ENCODE peak calls at places on chromosomes 16 and 17, in five cellular contexts. H is naive thymus-derived CD4-positive, alpha-beta T cell; N is heart left ventricle; P is psoas muscle; L is Caco-2. S is an unnamed sample. For H3K36me3, the result is how much of the 10 kb centered on the place peaks cover.

GRCh38 chr16:83328936-83329335 is 478.8 kb upstream of the HSBP1 start:
- DNase-seq in L (no peak), P (no peak), N (no peak), H (no peak), S (no peak)

GRCh38 chr17:48002208-48002919 is 31.5 kb downstream of the CDK5RAP3 start:
- DNase-seq in P (no peak), N (no peak), L (no peak), H (no peak), S (no peak)

GRCh38 chr16:84329849-84330684 is 35.4 kb downstream of the WFDC1 start:
- DNase-seq in N (no peak), H (no peak), P (peak), L (no peak), S (peak)

GRCh38 chr17:30524847-30525246 is 47.6 kb downstream of the GOSR1 start:
- DNase-seq in H (no peak), N (no peak), L (no peak), P (no peak), S (no peak)

GRCh38 chr17:62105861-62106260 is 40.8 kb upstream of the MED13 start:
- DNase-seq in H (no peak), N (no peak), L (no peak), P (no peak), S (no peak)

GRCh38 chr16:2963074-2963610 is 933 bp upstream of the KREMEN2 start:
- DNase-seq in P (no peak), L (no peak), N (no peak), H (no peak), S (no peak)

GRCh38 chr17:68033636-68034451 is 1.7 kb upstream of the KPNA2 start:
- DNase-seq in L (peak), H (no peak), P (no peak), N (no peak), S (no peak)

GRCh38 chr16:86285938-86286921 is 224.1 kb upstream of the FOXF1 start:
- DNase-seq in P (no peak), L (no peak), H (no peak), N (no peak), S (no peak)

GRCh38 chr17:13725286-13725990 is 123.7 kb upstream of the HS3ST3A1 start:
- DNase-seq in P (no peak), H (no peak), L (no peak), N (no peak), S (no peak)

GRCh38 chr17:82281502-82282238 is 8.2 kb upstream of the CSNK1D start:
- DNase-seq in L (no peak), P (peak), H (no peak), N (no peak), S (peak)

GRCh38 chr16:87602821-87603683 is 744 bp downstream of the JPH3 start:
- DNase-seq in N (no peak), L (peak), H (no peak), P (no peak), S (no peak)

GRCh38 chr16:76459111-76459510 is 181.9 kb downstream of the CNTNAP4 start:
- DNase-seq in N (no peak), P (no peak), L (no peak), H (no peak), S (no peak)

GRCh38 chr17:62621223-62621622 is 6.2 kb upstream of the MRC2 start:
- DNase-seq in L (no peak), P (no peak), N (no peak), H (no peak), S (no peak)

GRCh38 chr16:85387171-85387507 is 226.0 kb upstream of the GSE1 start:
- DNase-seq in H (no peak), L (no peak), P (peak), N (peak), S (peak)

GRCh38 chr17:79720705-79721295 is 9.9 kb upstream of the ENPP7 start:
- DNase-seq in P (no peak), H (no peak), L (no peak), N (no peak), S (no peak)

GRCh38 chr17:58060596-58061191 is 22.5 kb upstream of the DYNLL2 start:
- DNase-seq in P (no peak), H (no peak), L (no peak), N (peak), S (no peak)

GRCh38 chr17:16459850-16460550 is 32.0 kb downstream of the LRRC75A start:
- DNase-seq in N (no peak), P (no peak), L (no peak), H (no peak), S (no peak)

GRCh38 chr17:39757931-39758873 is 20.5 kb downstream of the GRB7 start:
- DNase-seq in H (no peak), P (no peak), N (no peak), L (no peak), S (no peak)

GRCh38 chr16:86836503-86837125 is 258.3 kb downstream of the FOXL1 start:
- DNase-seq in P (no peak), L (no peak), H (no peak), N (peak), S (no peak)

GRCh38 chr16:23877107-23878070 is 41.6 kb downstream of the PRKCB start:
- DNase-seq in L (no peak), N (no peak), H (peak), P (no peak), S (no peak)

GRCh38 chr17:80491478-80492342 is 15.3 kb upstream of the NPTX1 start:
- DNase-seq in L (peak), N (no peak), H (no peak), P (peak), S (no peak)

GRCh38 chr17:40555296-40556190 is 9.7 kb downstream of the CCR7 start:
- DNase-seq in H (no peak), L (no peak), N (no peak), P (peak), S (peak)

GRCh38 chr17:70796757-70797156 is 627.4 kb downstream of the KCNJ2 start:
- DNase-seq in N (no peak), L (no peak), P (no peak), H (no peak), S (no peak)

GRCh38 chr16:82943371-82943770 is 316.6 kb downstream of the CDH13 start:
- DNase-seq in L (no peak), N (no peak), H (no peak), P (no peak), S (no peak)

GRCh38 chr17:67216544-67217320 is 28.3 kb downstream of the HELZ start:
- DNase-seq in N (no peak), H (no peak), L (no peak), P (no peak), S (no peak)

GRCh38 chr17:27538156-27538955 is 82.1 kb downstream of the KSR1 start:
- DNase-seq in H (no peak), N (no peak), P (no peak), L (no peak), S (peak)

GRCh38 chr16:21950782-21951521 is 2.2 kb upstream of the UQCRC2 start:
- DNase-seq in L (peak), P (no peak), H (peak), N (no peak), S (no peak)

GRCh38 chr16:53502331-53503269 is at the start of gene AKTIP:
- DNase-seq in L (peak), H (peak), N (peak), P (peak), S (peak)

GRCh38 chr16:50602531-50603205 is 54.5 kb downstream of the NKD1 start:
- DNase-seq in P (no peak), L (no peak), N (no peak), H (peak), S (no peak)

GRCh38 chr16:88790312-88791150 is 5.5 kb upstream of the PIEZO1 start:
- DNase-seq in L (peak), N (no peak), P (peak), H (peak), S (peak)

GRCh38 chr17:78597923-78598545 is 20.8 kb upstream of the DNAH17 start:
- DNase-seq in P (no peak), N (peak), H (no peak), L (no peak), S (no peak)

GRCh38 chr17:41559548-41559947 is 12.3 kb downstream of the KRT9 start:
- DNase-seq in P (no peak), N (no peak), L (no peak), H (no peak), S (no peak)

GRCh38 chr17:78378225-78379133 is at the start of gene PGS1:
- DNase-seq in L (peak), H (peak), N (peak), P (peak), S (peak)

GRCh38 chr17:27601069-27601974 is 29.7 kb upstream of the LGALS9 start:
- DNase-seq in H (peak), L (peak), N (peak), P (peak), S (no peak)

GRCh38 chr17:39178516-39178915 is 12.6 kb upstream of the ARL5C start:
- DNase-seq in N (no peak), H (no peak), P (no peak), L (no peak), S (no peak)

GRCh38 chr16:53509906-53510703 is 7.1 kb upstream of the AKTIP start:
- DNase-seq in H (peak), L (peak), N (peak), P (peak), S (peak)

GRCh38 chr17:82107341-82107860 is 9.4 kb upstream of the FASN start:
- DNase-seq in P (peak), H (no peak), L (peak), N (no peak), S (no peak)

GRCh38 chr17:27793168-27793905 is 7.0 kb downstream of the NOS2 start:
- DNase-seq in P (no peak), H (no peak), L (peak), N (peak), S (no peak)

GRCh38 chr17:7313028-7313889 is 1.9 kb downstream of the GPS2 start:
- DNase-seq in L (no peak), N (no peak), P (no peak), H (no peak), S (no peak)
- H3K36me3 ChIP-seq in L (under half), N (half or more), P (under half), H (under half), S (half or more)

DNA sequence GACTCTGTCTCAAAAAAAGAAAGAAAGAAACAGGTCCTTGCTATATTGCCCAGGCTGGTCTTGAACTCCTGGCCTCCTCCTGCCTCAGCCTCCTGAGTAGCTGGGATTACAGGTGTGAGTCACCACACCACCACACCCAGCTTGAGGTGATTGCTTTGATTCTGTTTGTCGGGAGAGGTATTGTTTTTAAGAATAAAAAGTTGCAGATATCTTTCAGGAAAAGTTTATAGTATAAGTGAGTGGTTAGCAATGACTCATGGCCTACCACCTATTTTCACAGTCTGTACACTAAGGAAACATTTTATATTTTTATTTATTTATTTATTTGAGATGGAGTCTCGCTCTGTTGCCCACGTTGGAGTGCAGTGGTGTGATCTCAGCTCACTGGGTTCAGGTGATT is 45.0 kb downstream of the RHOT1 start:
- DNase-seq in P (no peak), L (no peak), H (no peak), N (no peak), S (no peak)
- H3K36me3 ChIP-seq in P (under half), L (under half), H (under half), N (half or more), S (half or more)

DNA sequence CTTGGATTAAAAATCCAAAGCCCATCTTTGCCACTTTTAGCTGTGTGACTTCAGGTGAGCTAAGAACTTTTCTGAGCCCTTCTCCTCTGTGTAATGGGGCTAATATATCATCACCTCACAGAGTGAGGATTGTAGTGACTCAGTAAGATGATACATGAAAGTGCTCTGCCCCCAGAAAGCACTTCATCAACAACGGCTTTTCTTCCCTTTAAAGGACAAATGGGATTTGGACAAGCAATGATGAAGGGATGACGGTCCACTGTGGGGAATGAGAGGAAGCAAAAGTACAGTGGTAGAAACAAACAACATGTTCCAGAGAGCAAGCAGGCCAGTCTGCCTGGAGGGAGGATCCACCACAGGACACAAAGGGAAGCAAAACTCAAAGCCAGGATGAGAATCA is 14.3 kb upstream of the TMED6 start:
- DNase-seq in H (no peak), L (no peak), P (no peak), N (no peak), S (no peak)
- H3K36me3 ChIP-seq in H (under half), L (under half), P (under half), N (half or more), S (half or more)

GRCh38 chr17:75681289-75681688 is 14.2 kb downstream of the SAP30BP start:
- DNase-seq in P (no peak), N (no peak), H (no peak), L (no peak), S (no peak)
- H3K36me3 ChIP-seq in P (under half), N (under half), H (under half), L (under half), S (under half)

DNA sequence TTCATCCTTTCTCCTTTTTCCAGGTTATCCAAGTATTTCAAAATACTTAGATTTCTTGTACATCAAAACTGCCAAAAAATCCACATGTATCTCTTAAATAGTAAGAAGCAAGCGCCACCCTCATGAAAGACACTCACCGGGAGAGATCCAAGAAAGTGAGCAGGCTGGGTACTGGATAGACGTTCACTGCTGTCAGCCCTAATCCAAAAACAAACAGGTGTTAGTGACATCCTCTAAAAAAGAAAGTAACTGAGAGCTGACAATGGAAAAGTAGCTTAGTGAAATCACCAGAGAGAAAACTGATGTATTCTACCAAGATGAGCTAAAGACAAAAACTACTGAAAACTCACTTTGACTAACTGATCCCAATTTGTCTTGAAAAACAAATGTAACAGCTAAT is 46.1 kb downstream of the MARVELD3 start:
- DNase-seq in P (no peak), H (no peak), L (no peak), N (no peak), S (no peak)
- H3K36me3 ChIP-seq in P (under half), H (under half), L (under half), N (half or more), S (under half)

DNA sequence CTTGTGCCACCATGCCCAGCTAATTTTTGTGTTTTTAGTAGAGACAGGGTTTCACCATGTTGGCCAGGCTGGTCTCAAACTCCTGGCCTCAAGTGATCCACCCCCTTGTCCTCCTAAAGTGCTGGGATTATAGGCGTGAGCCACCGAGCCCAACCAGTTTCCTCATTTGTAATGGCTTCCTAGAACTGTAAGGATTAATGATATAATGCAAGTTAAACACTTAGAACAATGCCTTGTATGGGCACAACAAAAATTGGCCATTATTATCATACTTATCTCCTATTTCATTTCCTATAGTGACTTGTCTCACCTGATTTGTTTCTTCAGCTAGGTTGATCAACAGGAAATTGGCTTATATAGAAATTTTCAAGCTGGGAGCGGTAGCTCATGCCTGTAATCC is 14.1 kb downstream of the TUBD1 start:
- DNase-seq in H (no peak), N (no peak), P (no peak), L (no peak), S (no peak)
- H3K36me3 ChIP-seq in H (under half), N (half or more), P (under half), L (under half), S (half or more)

GRCh38 chr16:659618-660017 is 8.3 kb upstream of the RHOT2 start:
- DNase-seq in N (no peak), L (no peak), P (no peak), H (no peak), S (no peak)
- H3K36me3 ChIP-seq in N (under half), L (under half), P (under half), H (under half), S (under half)

DNA sequence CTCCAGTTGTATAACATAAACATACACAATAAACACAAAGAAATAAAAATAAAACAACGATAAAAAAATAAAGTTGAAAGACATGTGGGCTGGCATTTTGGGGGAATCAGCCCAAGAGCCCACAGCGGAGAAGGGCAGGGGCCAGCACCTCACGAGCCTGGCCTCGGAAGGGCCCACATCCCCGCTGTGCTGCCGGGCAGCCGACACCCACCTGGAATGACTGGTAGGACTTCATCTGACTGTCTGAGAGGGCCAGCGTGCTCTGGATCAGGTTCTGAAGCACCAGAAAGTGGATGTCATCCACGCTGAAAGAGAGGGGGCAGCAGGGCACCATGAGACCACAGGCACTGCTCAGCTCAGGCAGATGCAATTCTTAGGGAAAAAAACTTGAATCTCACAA is 73.5 kb downstream of the GTF3C1 start:
- DNase-seq in L (no peak), P (no peak), N (no peak), H (no peak), S (no peak)
- H3K36me3 ChIP-seq in L (under half), P (under half), N (half or more), H (under half), S (half or more)

GRCh38 chr16:1668612-1669319 is 9.3 kb upstream of the JPT2 start:
- DNase-seq in H (no peak), L (no peak), P (no peak), N (no peak), S (no peak)

GRCh38 chr16:1666316-1666715 is 11.8 kb upstream of the JPT2 start:
- DNase-seq in P (no peak), H (no peak), L (no peak), N (no peak), S (no peak)

GRCh38 chr16:1665829-1666228 is 12.2 kb upstream of the JPT2 start:
- DNase-seq in H (no peak), P (no peak), L (no peak), N (no peak), S (no peak)

GRCh38 chr16:1667916-1668315 is 10.2 kb upstream of the JPT2 start:
- DNase-seq in H (no peak), L (no peak), N (no peak), P (no peak), S (no peak)

GRCh38 chr16:1667271-1667670 is 10.8 kb upstream of the JPT2 start:
- DNase-seq in L (no peak), N (no peak), P (no peak), H (no peak), S (no peak)
- H3K36me3 ChIP-seq in L (under half), N (half or more), P (under half), H (under half), S (half or more)

S was measured in upper lobe of right lung.